ENCODE peak calls at places on chromosomes 11 and 22, in six cellular contexts. F is Panc1, S is NCI-H1694 treated with DMSO at 0.1 percent for 48 hours, N is NCI-H526 treated with DMSO at 0.1 percent for 48 hours, Y is esophagus squamous epithelium, E is gastrocnemius medialis. R is an unnamed sample.

GRCh38 chr11:114609429-114609828 is 13.8 kb upstream of the NXPE4 start:
- DNase-seq in F (no peak), S (no peak), N (no peak), Y (no peak), E (no peak), R (no peak)

GRCh38 chr11:115222218-115222862 is 281.9 kb downstream of the CADM1 start:
- DNase-seq in F (peak), S (peak), N (no peak), Y (no peak), E (no peak), R (no peak)

GRCh38 chr11:108788565-108789199 is 123.8 kb downstream of the DDX10 start:
- DNase-seq in F (peak), S (no peak), N (peak), Y (no peak), E (no peak), R (no peak)

GRCh38 chr11:95375881-95376280 is 144.9 kb upstream of the SESN3 start:
- DNase-seq in F (no peak), S (no peak), N (no peak), Y (no peak), E (no peak), R (no peak)

GRCh38 chr22:48103126-48103875 is 1340.9 kb downstream of the TBC1D22A start:
- DNase-seq in F (no peak), S (peak), N (no peak), Y (no peak), E (no peak), R (no peak)

GRCh38 chr22:31039393-31039792 is 41.7 kb upstream of the SMTN start:
- DNase-seq in F (no peak), S (no peak), N (no peak), Y (no peak), E (no peak), R (no peak)

GRCh38 chr11:117876341-117877119 is at the start of gene FXYD6:
- DNase-seq in F (no peak), S (no peak), N (peak), Y (no peak), E (no peak), R (no peak)

GRCh38 chr11:66986178-66986545 is 11.1 kb downstream of the C11orf86 start:
- DNase-seq in F (no peak), S (no peak), N (no peak), Y (no peak), E (no peak), R (no peak)

GRCh38 chr11:66259976-66260375 is 8.5 kb upstream of the RAB1B start:
- DNase-seq in F (no peak), S (peak), N (no peak), Y (no peak), E (no peak), R (no peak)

GRCh38 chr22:31243339-31244043 is 31.4 kb downstream of the LIMK2 start:
- DNase-seq in F (no peak), S (no peak), N (no peak), Y (no peak), E (peak), R (no peak)

GRCh38 chr11:79940165-79940564 is 499.3 kb upstream of the TENM4 start:
- DNase-seq in F (no peak), S (no peak), N (peak), Y (no peak), E (no peak), R (no peak)

GRCh38 chr11:2806351-2807058 is 79.1 kb downstream of the CDKN1C start:
- DNase-seq in F (no peak), S (no peak), N (no peak), Y (no peak), E (peak), R (peak)

GRCh38 chr11:114280696-114281095 is 15.5 kb upstream of the NNMT start:
- DNase-seq in F (no peak), S (peak), N (peak), Y (no peak), E (no peak), R (no peak)

GRCh38 chr11:129728571-129728970 is 87.1 kb upstream of the TMEM45B start:
- DNase-seq in F (no peak), S (no peak), N (peak), Y (no peak), E (no peak), R (no peak)

GRCh38 chr22:22531770-22532546 is 11.9 kb upstream of the ZNF280A start:
- DNase-seq in F (no peak), S (no peak), N (no peak), Y (no peak), E (no peak), R (no peak)

GRCh38 chr22:24325105-24325757 is 54.6 kb downstream of the SPECC1L start:
- DNase-seq in F (no peak), S (peak), N (no peak), Y (no peak), E (no peak), R (peak)

GRCh38 chr11:60921259-60921658 is 3.0 kb upstream of the TMEM132A start:
- DNase-seq in F (no peak), S (no peak), N (no peak), Y (no peak), E (no peak), R (no peak)

GRCh38 chr11:65591939-65592814 is 3.4 kb downstream of the KCNK7 start:
- DNase-seq in F (no peak), S (no peak), N (peak), Y (no peak), E (no peak), R (no peak)

GRCh38 chr11:18731949-18732821 is 6.2 kb upstream of the IGSF22 start:
- DNase-seq in F (peak), S (peak), N (peak), Y (no peak), E (no peak), R (peak)

GRCh38 chr22:35231585-35232084 is 25.7 kb upstream of the HMGXB4 start:
- DNase-seq in F (peak), S (peak), N (peak), Y (no peak), E (no peak), R (peak)

GRCh38 chr22:20867179-20868099 is 8.6 kb downstream of the SNAP29 start:
- DNase-seq in F (no peak), S (no peak), N (no peak), Y (no peak), E (peak), R (no peak)

GRCh38 chr11:34988294-34989255 is 72.2 kb downstream of the PDHX start:
- DNase-seq in F (no peak), S (no peak), N (no peak), Y (no peak), E (no peak), R (no peak)

GRCh38 chr22:39214006-39214382 is 30.8 kb downstream of the PDGFB start:
- DNase-seq in F (no peak), S (no peak), N (no peak), Y (no peak), E (no peak), R (no peak)

GRCh38 chr11:119676461-119677020 is 52.5 kb downstream of the NECTIN1 start:
- DNase-seq in F (no peak), S (no peak), N (no peak), Y (no peak), E (no peak), R (no peak)

GRCh38 chr22:29762263-29762662 is 4.5 kb downstream of the ZMAT5 start:
- DNase-seq in F (no peak), S (no peak), N (no peak), Y (no peak), E (no peak), R (no peak)

GRCh38 chr11:47552086-47552580 is 799 bp downstream of the CELF1 start:
- DNase-seq in F (no peak), S (no peak), N (peak), Y (no peak), E (peak), R (no peak)

GRCh38 chr11:31218847-31219246 is 150.7 kb downstream of the DCDC1 start:
- DNase-seq in F (no peak), S (no peak), N (no peak), Y (no peak), E (no peak), R (no peak)

GRCh38 chr11:95145430-95146063 is 55.9 kb downstream of the ENDOD1 start:
- DNase-seq in F (no peak), S (no peak), N (no peak), Y (no peak), E (no peak), R (no peak)

GRCh38 chr11:110896358-110896757 is 184.1 kb upstream of the ARHGAP20 start:
- DNase-seq in F (no peak), S (no peak), N (no peak), Y (no peak), E (no peak), R (no peak)

GRCh38 chr11:73249858-73250773 is 22.0 kb upstream of the P2RY6 start:
- DNase-seq in F (no peak), S (no peak), N (no peak), Y (no peak), E (no peak), R (no peak)